ENCODE peak calls at places on chromosomes 5 and 9, in eight cellular contexts. E is upper lobe of right lung, G is transverse colon, O is IMR-90, T is heart right ventricle, U is lung, X is esophagus muscularis mucosa, C is Peyer's patch. Y is an unnamed sample.

GRCh38 chr9:132698989-132699388 is 28.7 kb downstream of the GTF3C4 start:
- DNase-seq in E (no peak), G (peak), O (no peak), T (no peak), U (peak), X (no peak), C (no peak), Y (no peak)

GRCh38 chr5:160473736-160474483 is 52.3 kb downstream of the PTTG1 start:
- DNase-seq in E (no peak), G (no peak), O (no peak), T (no peak), U (no peak), X (no peak), C (no peak), Y (no peak)

GRCh38 chr5:119255571-119256356 is 100.1 kb upstream of the TNFAIP8 start:
- DNase-seq in E (no peak), G (peak), O (peak), T (no peak), U (no peak), X (no peak), C (peak), Y (no peak)

GRCh38 chr5:73233461-73234151 is 60.6 kb downstream of the TMEM174 start:
- DNase-seq in E (no peak), G (no peak), O (no peak), T (no peak), U (no peak), X (no peak), C (peak), Y (no peak)

GRCh38 chr5:133423031-133423617 is 189.2 kb downstream of the FSTL4 start:
- DNase-seq in E (no peak), G (no peak), O (no peak), T (no peak), U (no peak), X (peak), C (no peak), Y (no peak)

GRCh38 chr9:26375448-26375847 is 517.2 kb downstream of the CAAP1 start:
- DNase-seq in E (no peak), G (no peak), O (peak), T (no peak), U (no peak), X (no peak), C (no peak), Y (no peak)

GRCh38 chr9:77099388-77099787 is 77.9 kb upstream of the VPS13A start:
- DNase-seq in E (no peak), G (no peak), O (no peak), T (no peak), U (no peak), X (no peak), C (no peak), Y (no peak)

GRCh38 chr5:159459951-159460538 is 129.8 kb upstream of the IL12B start:
- DNase-seq in E (no peak), G (no peak), O (peak), T (no peak), U (no peak), X (no peak), C (no peak), Y (no peak)

GRCh38 chr5:6837519-6838110 is 124.4 kb downstream of the TENT4A start:
- DNase-seq in E (no peak), G (peak), O (no peak), T (no peak), U (no peak), X (no peak), C (peak), Y (peak)

GRCh38 chr5:107213025-107213424 is 457.7 kb downstream of the EFNA5 start:
- DNase-seq in E (no peak), G (no peak), O (no peak), T (no peak), U (no peak), X (no peak), C (no peak), Y (no peak)

GRCh38 chr5:78647838-78648358 is 674 bp downstream of the LHFPL2 start:
- DNase-seq in E (peak), G (peak), O (peak), T (peak), U (peak), X (no peak), C (peak), Y (peak)

GRCh38 chr9:81083821-81084512 is 605.4 kb downstream of the TLE1 start:
- DNase-seq in E (no peak), G (no peak), O (peak), T (no peak), U (no peak), X (no peak), C (no peak), Y (no peak)

GRCh38 chr5:179319123-179319522 is 26.1 kb downstream of the ADAMTS2 start:
- DNase-seq in E (peak), G (no peak), O (no peak), T (no peak), U (no peak), X (no peak), C (peak), Y (no peak)

GRCh38 chr5:15452030-15452429 is 48.0 kb upstream of the FBXL7 start:
- DNase-seq in E (no peak), G (peak), O (no peak), T (peak), U (no peak), X (no peak), C (no peak), Y (no peak)

GRCh38 chr5:143924311-143924710 is 112.3 kb downstream of the HMHB1 start:
- DNase-seq in E (no peak), G (no peak), O (peak), T (no peak), U (no peak), X (no peak), C (no peak), Y (no peak)

GRCh38 chr5:139138109-139138508 is 60.1 kb downstream of the SIL1 start:
- DNase-seq in E (no peak), G (no peak), O (peak), T (no peak), U (no peak), X (no peak), C (no peak), Y (no peak)

GRCh38 chr5:160382361-160382760 is 11.9 kb upstream of the C1QTNF2 start:
- DNase-seq in E (no peak), G (no peak), O (no peak), T (no peak), U (no peak), X (no peak), C (no peak), Y (no peak)

GRCh38 chr5:169701910-169702451 is 64.9 kb downstream of the DOCK2 start:
- DNase-seq in E (no peak), G (no peak), O (peak), T (no peak), U (no peak), X (no peak), C (no peak), Y (no peak)

GRCh38 chr5:146369691-146370090 is 31.1 kb downstream of the POU4F3 start:
- DNase-seq in E (no peak), G (no peak), O (peak), T (no peak), U (no peak), X (no peak), C (no peak), Y (no peak)

GRCh38 chr9:136846376-136847064 is 2.7 kb upstream of the PHPT1 start:
- DNase-seq in E (no peak), G (no peak), O (no peak), T (no peak), U (no peak), X (no peak), C (no peak), Y (no peak)

GRCh38 chr9:133396952-133397351 is 20.8 kb downstream of the STKLD1 start:
- DNase-seq in E (no peak), G (no peak), O (no peak), T (no peak), U (no peak), X (no peak), C (no peak), Y (no peak)

GRCh38 chr5:76500633-76501393 is 97.7 kb downstream of the IQGAP2 start:
- DNase-seq in E (no peak), G (no peak), O (peak), T (no peak), U (no peak), X (no peak), C (no peak), Y (no peak)

GRCh38 chr9:13459071-13459470 is 179.6 kb upstream of the MPDZ start:
- DNase-seq in E (no peak), G (no peak), O (no peak), T (no peak), U (no peak), X (no peak), C (no peak), Y (no peak)

GRCh38 chr5:43840424-43841232 is 237.6 kb downstream of the NNT start:
- DNase-seq in E (no peak), G (no peak), O (no peak), T (no peak), U (no peak), X (no peak), C (no peak), Y (no peak)

GRCh38 chr5:146291421-146292074 is 47.1 kb upstream of the POU4F3 start:
- DNase-seq in E (no peak), G (no peak), O (peak), T (peak), U (no peak), X (no peak), C (no peak), Y (no peak)

GRCh38 chr9:38622083-38622674 is 1.8 kb upstream of the ANKRD18A start:
- DNase-seq in E (no peak), G (peak), O (no peak), T (no peak), U (no peak), X (peak), C (peak), Y (no peak)

GRCh38 chr5:139650031-139650688 is 2.0 kb downstream of the CXXC5 start:
- DNase-seq in E (peak), G (peak), O (no peak), T (peak), U (no peak), X (no peak), C (peak), Y (no peak)

GRCh38 chr5:40386293-40386692 is 293.4 kb upstream of the PTGER4 start:
- DNase-seq in E (no peak), G (no peak), O (peak), T (no peak), U (no peak), X (no peak), C (no peak), Y (no peak)

GRCh38 chr5:151234476-151235238 is 10.8 kb upstream of the CCDC69 start:
- DNase-seq in E (peak), G (peak), O (peak), T (peak), U (peak), X (peak), C (no peak), Y (no peak)
- TF ChIP-seq CTCF in E (no peak), G (no peak), O (no peak), T (no peak), U (no peak), X (peak), C (no peak), Y (no peak)

GRCh38 chr5:14187660-14188059 is 44.5 kb downstream of the TRIO start:
- DNase-seq in E (no peak), G (no peak), O (no peak), T (no peak), U (no peak), X (no peak), C (no peak), Y (no peak)

GRCh38 chr5:14191325-14191724 is 48.2 kb downstream of the TRIO start:
- DNase-seq in E (no peak), G (no peak), O (no peak), T (no peak), U (no peak), X (no peak), C (no peak), Y (no peak)

GRCh38 chr5:14189680-14190079 is 46.5 kb downstream of the TRIO start:
- DNase-seq in E (no peak), G (no peak), O (no peak), T (no peak), U (no peak), X (no peak), C (no peak), Y (no peak)

GRCh38 chr5:14188778-14189177 is 45.6 kb downstream of the TRIO start:
- DNase-seq in E (no peak), G (no peak), O (no peak), T (no peak), U (no peak), X (no peak), C (no peak), Y (no peak)

DNA sequence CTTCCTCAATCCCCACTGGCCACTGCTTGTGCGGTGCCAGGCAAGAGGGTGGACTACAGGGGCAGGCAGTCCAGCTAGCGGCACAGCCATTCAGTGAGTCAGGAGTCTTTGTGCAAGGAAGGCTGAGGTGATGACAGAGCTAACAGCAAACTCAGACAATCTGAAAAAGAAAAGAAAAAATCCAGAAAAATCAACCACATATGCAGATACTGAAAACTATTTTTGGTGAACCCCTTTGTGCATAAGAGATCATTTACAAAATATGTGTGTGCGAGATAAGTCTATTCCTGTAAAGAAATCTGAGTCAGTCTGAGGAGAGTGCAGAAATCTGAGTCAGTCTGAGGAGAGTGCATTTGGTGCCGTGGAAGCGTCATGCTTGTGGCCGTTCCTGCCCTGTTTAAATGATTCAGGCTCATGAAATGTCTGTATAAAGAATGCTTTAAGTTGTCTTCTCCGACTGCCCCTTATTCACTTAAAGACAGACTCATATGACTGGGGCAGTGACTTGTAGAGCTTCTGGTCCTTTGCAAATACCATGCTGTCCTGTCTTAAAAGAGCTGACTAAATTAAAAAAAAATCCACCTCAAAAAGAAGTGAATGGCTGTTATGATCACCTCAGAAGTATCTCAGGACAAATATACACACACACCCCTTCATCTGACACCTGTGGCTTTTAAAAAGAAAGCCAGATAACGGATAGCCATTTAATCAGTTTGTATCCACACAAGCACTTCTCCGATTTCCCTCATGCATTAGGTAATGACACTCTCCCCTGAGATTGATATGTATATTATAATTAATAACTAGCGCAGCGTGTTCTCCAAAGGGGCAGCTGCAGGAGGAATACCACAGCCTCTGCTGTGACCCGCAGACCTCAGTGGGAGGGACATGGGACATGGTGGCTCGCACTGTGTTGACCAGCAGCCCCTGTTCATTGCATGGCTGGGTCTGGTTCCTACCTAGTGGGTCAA is 47.3 kb downstream of the TRIO start:
- DNase-seq in E (no peak), G (no peak), O (peak), T (no peak), U (no peak), X (no peak), C (no peak), Y (peak)
- H3K27ac ChIP-seq in E (peak), G (peak), O (peak), T (peak), U (peak), X (peak), C (no peak), Y (peak)

DNA sequence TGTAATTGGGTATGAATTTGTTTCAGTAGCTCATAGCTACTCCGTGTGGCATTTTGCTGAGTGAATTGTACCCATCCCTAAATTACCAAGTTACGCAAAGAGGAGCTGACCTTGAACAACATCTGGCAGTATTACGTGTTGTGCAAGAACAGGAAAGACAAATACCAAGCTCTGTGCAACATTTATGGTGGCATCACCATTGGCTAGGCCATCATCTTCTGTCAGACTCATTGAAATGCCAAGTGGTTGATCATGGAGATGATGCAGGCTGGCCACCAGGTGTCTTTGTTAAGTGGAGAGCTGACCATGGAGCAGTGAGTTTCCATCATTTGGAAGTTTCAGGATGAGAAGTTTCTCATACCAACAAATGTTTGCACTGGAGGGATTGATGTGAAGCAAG is 15.0 kb downstream of the ZSWIM6 start:
- DNase-seq in E (no peak), G (no peak), O (no peak), T (no peak), U (no peak), X (no peak), C (no peak), Y (no peak)
- TF ChIP-seq CTCF in E (no peak), G (no peak), O (no peak), T (no peak), U (no peak), X (no peak), C (no peak), Y (no peak)

DNA sequence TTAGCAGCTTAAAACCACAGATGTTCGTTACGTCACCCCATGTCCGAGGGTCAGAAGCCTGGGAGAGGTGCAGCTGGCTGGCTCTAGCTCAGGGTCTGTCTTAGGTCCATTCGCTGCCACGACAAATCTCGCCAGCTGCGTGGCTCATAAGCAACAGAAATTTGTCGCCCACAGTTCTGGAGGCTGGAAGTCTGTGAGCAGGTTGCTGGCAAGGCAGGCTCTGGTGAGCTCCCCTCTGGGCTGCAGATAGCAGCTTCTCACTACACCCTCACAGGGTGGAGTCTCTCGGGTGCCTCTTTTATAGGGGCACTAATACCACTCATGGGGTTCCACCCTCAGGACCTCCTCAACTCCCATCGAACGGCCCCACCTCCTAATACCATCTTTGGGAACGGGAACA is 40.1 kb upstream of the FCN2 start:
- DNase-seq in E (no peak), G (no peak), O (no peak), T (no peak), U (no peak), X (no peak), C (no peak), Y (no peak)
- H3K27ac ChIP-seq in E (no peak), G (no peak), O (no peak), T (no peak), U (no peak), X (no peak), C (no peak), Y (no peak)

GRCh38 chr5:120344181-120344580 is 119.9 kb upstream of the PRR16 start:
- DNase-seq in E (no peak), G (no peak), O (no peak), T (no peak), U (no peak), X (no peak), C (no peak), Y (no peak)

GRCh38 chr5:120345947-120346346 is 118.2 kb upstream of the PRR16 start:
- DNase-seq in E (no peak), G (no peak), O (no peak), T (no peak), U (no peak), X (no peak), C (no peak), Y (no peak)
- TF ChIP-seq CTCF in E (no peak), G (no peak), O (no peak), T (no peak), U (no peak), X (no peak), C (no peak), Y (no peak)

GRCh38 chr5:151223447-151224264 is at the start of gene CCDC69:
- DNase-seq in E (peak), G (peak), O (peak), T (peak), U (peak), X (no peak), C (peak), Y (peak)

GRCh38 chr5:151225071-151225470 is 1.2 kb upstream of the CCDC69 start:
- DNase-seq in E (no peak), G (no peak), O (no peak), T (no peak), U (no peak), X (no peak), C (no peak), Y (no peak)

GRCh38 chr5:151225475-151225874 is 1.6 kb upstream of the CCDC69 start:
- DNase-seq in E (no peak), G (no peak), O (no peak), T (no peak), U (no peak), X (no peak), C (no peak), Y (no peak)

GRCh38 chr5:151222769-151223446 is 984 bp downstream of the CCDC69 start:
- DNase-seq in E (peak), G (peak), O (no peak), T (peak), U (peak), X (no peak), C (no peak), Y (no peak)

GRCh38 chr5:151224372-151224771 is 480 bp upstream of the CCDC69 start:
- DNase-seq in E (no peak), G (no peak), O (no peak), T (no peak), U (no peak), X (no peak), C (no peak), Y (no peak)
- H3K27ac ChIP-seq in E (no peak), G (peak), O (no peak), T (peak), U (no peak), X (peak), C (peak), Y (no peak)

DNA sequence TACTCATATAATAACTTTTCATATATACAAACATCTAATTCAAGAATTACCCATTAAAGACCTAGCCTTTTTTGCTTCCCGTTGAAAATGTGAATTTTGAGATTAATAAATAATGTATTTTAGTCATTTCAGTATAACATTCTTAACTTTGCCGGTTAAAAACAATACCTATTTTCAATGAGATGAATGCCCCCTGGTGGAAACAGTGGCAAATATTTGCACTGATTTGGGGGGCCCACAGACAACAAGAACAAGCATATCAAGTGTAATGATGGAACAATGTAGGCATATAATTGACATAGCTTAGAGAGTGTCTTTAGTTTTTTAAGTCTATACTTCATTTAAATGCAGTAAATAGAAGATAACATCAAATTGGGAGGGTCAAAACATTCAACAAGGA is 111.9 kb downstream of the NTRK2 start:
- DNase-seq in E (no peak), G (no peak), O (no peak), T (no peak), U (no peak), X (no peak), C (no peak), Y (no peak)
- TF ChIP-seq CTCF in E (peak), G (peak), O (peak), T (peak), U (no peak), X (no peak), C (no peak), Y (peak)

DNA sequence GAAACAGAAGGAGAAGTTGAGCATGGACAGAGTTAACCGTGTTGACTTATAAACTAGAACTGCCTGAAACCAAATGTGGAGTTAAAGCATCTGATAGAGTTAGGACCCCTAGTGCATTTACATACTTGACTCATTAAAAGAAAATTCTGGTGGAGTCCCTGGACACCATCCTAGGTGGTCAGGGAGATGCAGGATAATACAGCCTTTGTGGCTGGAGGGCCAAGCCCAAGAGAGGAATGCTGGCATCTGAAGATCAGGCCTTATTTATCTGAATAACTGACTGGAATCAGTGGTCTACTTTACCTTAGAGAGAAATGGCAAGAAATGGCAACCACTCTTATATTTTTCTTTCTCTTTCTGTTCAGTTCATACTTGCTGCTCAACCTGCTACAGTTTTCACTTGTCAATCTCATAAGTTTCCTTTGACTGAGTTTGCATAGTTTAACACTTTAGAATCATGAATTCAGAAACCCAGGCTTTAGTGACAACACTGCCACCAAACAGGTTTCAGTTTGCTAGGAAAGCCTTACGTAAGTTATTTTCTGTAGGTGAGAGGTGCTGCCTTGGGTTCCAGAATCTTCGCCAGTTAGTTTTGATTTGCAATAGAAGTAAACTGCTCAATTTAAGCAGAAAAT is 10.2 kb downstream of the CMYA5 start:
- DNase-seq in E (no peak), G (no peak), O (no peak), T (no peak), U (no peak), X (no peak), C (no peak), Y (no peak)
- H3K27ac ChIP-seq in E (no peak), G (no peak), O (no peak), T (peak), U (no peak), X (no peak), C (no peak), Y (no peak)

Y was measured in coronary artery.